ENCODE peak calls at places on chromosomes 4 and X, in eight cellular contexts. I is lung, F is colonic mucosa, M is sigmoid colon, R is tibial artery, J is H9, Y is cardiac muscle cell, C is A549. E is an unnamed sample. For H3K9me3, the result is how much of the 10 kb centered on the place peaks cover.

GRCh38 chr4:84503495-84504437 is 4.7 kb upstream of the NKX6-1 start:
- DNase-seq in M (no peak), I (no peak), Y (peak), F (no peak), J (no peak), C (peak), R (no peak), E (no peak)

GRCh38 chr4:15234101-15234500 is 193.7 kb upstream of the C1QTNF7 start:
- DNase-seq in J (no peak), C (no peak), Y (peak), I (no peak), M (no peak), R (no peak), F (no peak), E (no peak)

GRCh38 chr4:90842960-90843359 is 715.8 kb downstream of the CCSER1 start:
- DNase-seq in J (no peak), M (no peak), R (no peak), F (no peak), Y (no peak), I (no peak), C (peak), E (no peak)

GRCh38 chr4:152535903-152536544 is at the start of gene FBXW7:
- DNase-seq in J (peak), C (peak), R (peak), F (peak), M (peak), Y (peak), I (peak), E (peak)

GRCh38 chr4:2395038-2395437 is 23.4 kb downstream of the ZFYVE28 start:
- DNase-seq in M (no peak), I (no peak), J (no peak), R (no peak), F (no peak), Y (peak), C (no peak), E (no peak)

GRCh38 chrX:141838016-141838415 is at the start of gene MAGEC3:
- DNase-seq in J (no peak), F (no peak), C (no peak), M (no peak), I (no peak), R (no peak), Y (no peak), E (no peak)

GRCh38 chrX:20609916-20610415 is 343.3 kb upstream of the RPS6KA3 start:
- DNase-seq in M (no peak), Y (no peak), R (no peak), J (no peak), F (no peak), C (no peak), I (no peak), E (no peak)

GRCh38 chr4:55397521-55398321 is 2.0 kb downstream of the TMEM165 start:
- DNase-seq in J (no peak), I (no peak), R (no peak), Y (peak), M (no peak), F (no peak), C (no peak), E (no peak)

GRCh38 chr4:152100378-152101201 is 339.8 kb upstream of the GATB start:
- DNase-seq in M (no peak), J (no peak), R (no peak), I (no peak), Y (no peak), C (no peak), F (no peak), E (peak)

GRCh38 chr4:170773709-170774273 is 684.0 kb upstream of the AADAT start:
- DNase-seq in J (no peak), R (no peak), F (no peak), C (no peak), Y (no peak), M (no peak), I (no peak), E (no peak)

GRCh38 chr4:34733185-34733916 is 1511.0 kb downstream of the ARAP2 start:
- DNase-seq in R (no peak), J (no peak), F (no peak), I (no peak), C (peak), Y (no peak), M (no peak), E (no peak)

GRCh38 chr4:40316782-40317635 is 18.1 kb upstream of the CHRNA9 start:
- DNase-seq in J (peak), I (peak), C (peak), Y (peak), R (peak), M (peak), F (peak), E (peak)

DNA sequence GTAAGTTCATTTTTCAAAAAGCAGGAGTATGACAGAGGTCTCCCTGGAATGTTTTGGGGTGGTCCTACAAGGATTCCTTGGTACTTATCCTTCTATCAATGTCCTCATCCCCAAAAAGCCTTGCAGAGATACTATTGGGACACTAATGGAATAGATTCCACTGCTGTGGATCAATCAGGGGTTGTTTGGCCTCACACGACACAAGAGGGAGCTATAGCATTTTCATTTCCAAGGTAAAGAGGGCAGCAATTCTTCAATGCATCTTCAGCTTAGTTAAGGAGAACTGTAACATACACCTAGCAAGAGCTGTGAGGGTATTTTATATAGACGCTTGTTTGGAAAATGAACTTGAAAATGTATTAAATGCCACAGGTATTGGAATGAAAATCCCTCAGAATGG is 50.9 kb downstream of the USP26 start:
- DNase-seq in J (no peak), F (no peak), R (no peak), M (no peak), I (no peak), Y (no peak), C (no peak), E (no peak)
- TF ChIP-seq CTCF in J (peak), F (peak), R (peak), M (peak), I (no peak), Y (no peak), C (peak), E (no peak)

DNA sequence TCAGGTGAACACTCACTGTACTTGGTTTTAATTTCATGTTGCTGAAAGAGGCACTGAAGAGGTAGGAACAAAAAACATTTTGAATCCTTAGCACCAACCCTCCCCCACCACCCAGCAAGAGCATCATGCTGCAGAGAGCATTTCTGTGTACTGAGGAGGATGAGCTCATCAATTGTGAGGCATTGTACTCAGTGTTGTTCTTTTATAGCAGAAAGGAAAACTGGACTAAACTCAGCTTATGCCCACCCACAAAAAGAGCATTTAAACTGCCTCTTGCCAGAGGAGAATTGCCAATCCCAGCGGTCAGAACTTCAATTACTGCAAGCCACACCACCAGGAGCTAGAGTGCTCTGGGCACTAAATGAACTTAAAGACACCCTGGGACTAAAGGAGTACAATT is 280.8 kb upstream of the KLHL4 start:
- DNase-seq in C (no peak), Y (no peak), J (no peak), M (no peak), I (no peak), R (no peak), F (no peak), E (no peak)
- H3K27ac ChIP-seq in C (no peak), Y (no peak), J (no peak), M (no peak), I (no peak), R (no peak), F (no peak), E (no peak)

GRCh38 chr4:178242655-178243054 is 800.4 kb upstream of the AGA start:
- DNase-seq in Y (no peak), C (no peak), J (no peak), M (no peak), R (no peak), I (no peak), F (no peak), E (no peak)
- H3K9me3 ChIP-seq in Y (under half), C (under half), J (under half), M (under half), R (under half), I (under half), F (under half), E (under half)

GRCh38 chr4:100906973-100907372 is 389.2 kb upstream of the EMCN start:
- DNase-seq in R (no peak), M (no peak), F (no peak), J (no peak), C (no peak), I (no peak), Y (no peak), E (no peak)
- TF ChIP-seq CTCF in R (no peak), M (no peak), F (no peak), J (no peak), C (no peak), I (no peak), Y (no peak), E (no peak)

DNA sequence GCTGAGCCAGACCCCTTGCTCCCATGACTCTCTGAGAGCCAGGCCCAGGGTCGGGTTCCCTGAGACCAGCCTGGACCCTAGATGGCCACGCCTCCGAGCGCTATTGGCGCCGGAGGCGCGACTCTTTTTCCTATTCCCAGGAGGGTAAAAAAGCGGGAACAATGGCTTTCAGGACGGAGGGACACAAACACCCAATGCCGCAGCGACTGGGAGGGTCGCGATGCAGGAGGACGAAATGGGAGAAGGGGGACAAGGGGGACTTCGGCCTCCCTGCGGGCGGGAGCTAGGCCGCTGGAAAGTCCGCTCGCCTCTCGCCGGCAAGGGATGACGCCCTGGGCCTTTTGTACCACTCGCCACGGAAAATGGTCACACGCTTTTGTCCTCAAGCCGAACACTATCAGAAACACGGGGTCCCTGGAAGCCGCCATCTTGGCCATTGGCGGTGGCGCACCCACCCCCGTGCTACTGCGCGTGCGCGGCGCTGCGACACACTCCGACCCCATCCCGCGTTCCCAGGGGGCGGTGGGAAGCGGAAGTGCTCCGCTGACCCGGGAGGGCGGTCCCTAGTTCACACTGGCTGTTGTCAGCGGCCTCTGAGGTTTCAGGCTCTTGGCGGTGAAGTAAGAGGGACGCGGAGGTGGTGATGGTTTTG is 98.4 kb downstream of the ZNF674 start:
- DNase-seq in Y (peak), J (peak), M (peak), R (peak), F (peak), C (peak), I (peak), E (peak)
- H3K27ac ChIP-seq in Y (peak), J (peak), M (peak), R (peak), F (no peak), C (peak), I (peak), E (peak)

E was measured in CD4-positive, alpha-beta T cell.